ENCODE peak calls at places on chromosomes 3 and 15, in six cellular contexts. V is GM12878, Z is HepG2, C is K562, N is HCT116, Q is H1. X is an unnamed sample.

GRCh38 chr3:40120067-40120692 is 189.3 kb upstream of the EIF1B start:
- DNase-seq in N (no peak), Z (no peak), Q (no peak), V (no peak), C (no peak), X (no peak)

GRCh38 chr3:50214824-50215223 is 9.8 kb downstream of the SLC38A3 start:
- DNase-seq in Q (no peak), Z (no peak), N (no peak), V (no peak), C (no peak), X (no peak)

GRCh38 chr3:217436-217835 is 20.9 kb downstream of the CHL1 start:
- DNase-seq in V (no peak), Z (no peak), N (no peak), C (no peak), Q (no peak), X (no peak)

GRCh38 chr3:149375164-149375823 is 2.2 kb downstream of the TM4SF1 start:
- DNase-seq in N (no peak), Z (no peak), Q (no peak), C (no peak), V (no peak), X (peak; percentile 72)

GRCh38 chr15:79028411-79028964 is 62.1 kb downstream of the RASGRF1 start:
- DNase-seq in V (no peak), N (peak; percentile 52), Q (peak; percentile 90), Z (peak; percentile 63), C (peak; percentile 69), X (peak; percentile 31)

GRCh38 chr15:69493406-69493805 is 40.8 kb downstream of the RPLP1 start:
- DNase-seq in V (no peak), Q (no peak), C (no peak), N (no peak), Z (no peak), X (no peak)

GRCh38 chr3:186138272-186138981 is 29.5 kb upstream of the ETV5 start:
- DNase-seq in Q (no peak), N (no peak), Z (peak; percentile 15), V (no peak), C (no peak), X (no peak)

GRCh38 chr3:196650740-196651311 is 11.3 kb downstream of the NRROS start:
- DNase-seq in N (no peak), Q (no peak), C (peak; percentile 85), V (no peak), Z (peak; percentile 36), X (peak; percentile 98)

GRCh38 chr15:62277816-62278394 is 112.8 kb upstream of the C2CD4B start:
- DNase-seq in V (no peak), Q (no peak), Z (no peak), N (no peak), C (no peak), X (no peak)

GRCh38 chr3:37810788-37811187 is 50.9 kb upstream of the CTDSPL start:
- DNase-seq in C (no peak), Z (no peak), N (no peak), V (no peak), Q (no peak), X (no peak)

GRCh38 chr15:67771201-67771600 is 54.1 kb upstream of the SKOR1 start:
- DNase-seq in V (no peak), C (peak; percentile 46), Z (no peak), Q (no peak), N (no peak), X (no peak)

GRCh38 chr15:39462691-39463090 is 118.2 kb upstream of the THBS1 start:
- DNase-seq in C (no peak), Z (no peak), Q (no peak), V (no peak), N (no peak), X (peak; percentile 77)

GRCh38 chr3:113264741-113265140 is 53.4 kb downstream of the BOC start:
- DNase-seq in C (no peak), N (no peak), V (no peak), Z (no peak), Q (no peak), X (no peak)

GRCh38 chr3:144112437-144112836 is 140.8 kb downstream of the DIPK2A start:
- DNase-seq in V (no peak), N (no peak), Z (no peak), Q (no peak), C (no peak), X (no peak)

GRCh38 chr3:156633335-156633734 is 41.1 kb upstream of the TIPARP start:
- DNase-seq in Q (no peak), Z (no peak), V (no peak), N (no peak), C (no peak), X (no peak)

GRCh38 chr3:7263347-7264195 is 402.7 kb downstream of the GRM7 start:
- DNase-seq in Z (no peak), N (no peak), Q (no peak), C (no peak), V (no peak), X (no peak)

GRCh38 chr15:66080791-66081475 is 172.6 kb downstream of the MEGF11 start:
- DNase-seq in Z (peak; percentile 72), Q (peak; percentile 76), V (no peak), C (peak; percentile 7), N (no peak), X (no peak)

GRCh38 chr3:196706313-196706712 is 5.7 kb downstream of the CEP19 start:
- DNase-seq in V (no peak), Q (no peak), Z (no peak), C (no peak), N (no peak), X (no peak)

GRCh38 chr15:76161153-76162049 is 101.6 kb downstream of the TMEM266 start:
- DNase-seq in Q (no peak), Z (no peak), C (no peak), N (no peak), V (no peak), X (no peak)

GRCh38 chr3:53828581-53828980 is 17.6 kb downstream of the CHDH start:
- DNase-seq in Z (no peak), C (no peak), Q (no peak), V (no peak), N (no peak), X (no peak)

GRCh38 chr3:55860040-55860439 is 372.9 kb upstream of the WNT5A start:
- DNase-seq in C (no peak), V (no peak), N (no peak), Q (no peak), Z (no peak), X (no peak)

GRCh38 chr3:130077636-130078035 is 4.0 kb upstream of the ALG1L2 start:
- DNase-seq in V (no peak), C (peak; percentile 34), Q (no peak), N (no peak), Z (no peak), X (no peak)

GRCh38 chr3:130073582-130073981 is 8.0 kb upstream of the ALG1L2 start:
- DNase-seq in N (no peak), Q (no peak), C (no peak), V (no peak), Z (no peak), X (no peak)
- TF ChIP-seq POLR2A in N (no peak), Q (no peak), C (no peak), V (no peak), Z (no peak), X (no peak)

DNA sequence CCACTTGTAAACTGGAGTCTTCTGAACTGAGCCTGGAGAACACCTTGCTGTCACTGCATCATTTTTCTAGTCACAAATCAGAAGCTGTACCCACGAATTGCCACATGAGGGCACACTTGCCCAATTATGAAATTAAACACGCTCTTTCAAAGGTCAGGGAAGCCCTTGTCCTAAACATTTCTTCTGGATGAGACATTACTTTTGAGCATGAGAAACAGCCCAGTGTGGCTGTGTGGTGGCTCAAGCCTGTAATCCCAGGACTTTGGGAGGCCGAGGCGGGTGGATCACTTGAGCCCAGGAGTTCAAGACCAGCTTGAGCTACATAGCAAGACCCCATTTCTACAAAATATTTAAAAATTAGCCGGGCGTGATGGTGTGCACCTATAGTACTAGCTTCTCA is 27.5 kb upstream of the CFAP161 start:
- DNase-seq in N (peak; percentile 60), Z (peak; percentile 39), Q (peak; percentile 56), V (peak; percentile 8), C (peak; percentile 86), X (peak; percentile 78)
- TF ChIP-seq POLR2AphosphoS5 in N (no peak), Z (no peak), Q (no peak), V (no peak), C (no peak), X (no peak)

DNA sequence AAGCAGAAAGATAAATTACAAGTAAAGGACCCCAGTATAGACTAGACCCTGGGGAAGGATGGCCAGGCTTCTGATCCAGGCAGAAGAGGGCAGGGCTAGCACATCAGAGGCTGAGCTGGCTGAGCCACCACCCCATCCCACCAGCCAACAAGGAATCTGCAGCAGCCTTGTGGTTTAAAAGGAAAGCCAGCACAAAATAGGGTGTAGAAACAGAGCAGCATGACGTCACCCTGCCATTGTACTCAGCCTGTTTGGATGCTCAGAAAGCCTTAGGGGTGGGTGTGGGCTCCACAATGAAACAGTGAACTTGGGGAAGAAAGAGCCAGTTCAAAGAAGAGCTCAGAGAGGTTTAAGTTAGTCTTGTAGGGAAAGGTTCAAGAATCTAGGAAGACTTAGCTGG is 28.2 kb downstream of the DUOX1 start:
- DNase-seq in C (peak; percentile 34), Q (no peak), Z (no peak), N (no peak), V (no peak), X (no peak)
- H3K9ac ChIP-seq in C (no peak overlapping the region), Q (no peak overlapping the region), Z (no peak overlapping the region), N (no peak overlapping the region), V (no peak overlapping the region), X (no peak overlapping the region)

GRCh38 chr15:43877371-43877770 is 50.6 kb downstream of the WDR76 start:
- DNase-seq in C (no peak), N (no peak), V (no peak), Q (no peak), Z (peak; percentile 27), X (no peak)

GRCh38 chr15:43881944-43882343 is 55.1 kb downstream of the WDR76 start:
- DNase-seq in V (no peak), Q (peak; percentile 67), N (no peak), C (peak; percentile 34), Z (no peak), X (peak; percentile 11)

GRCh38 chr15:43880406-43881184 is 53.8 kb downstream of the WDR76 start:
- DNase-seq in Z (no peak), V (no peak), C (no peak), Q (no peak), N (no peak), X (no peak)

GRCh38 chr15:43878466-43878865 is 51.7 kb downstream of the WDR76 start:
- DNase-seq in V (no peak), Z (no peak), N (no peak), Q (no peak), C (no peak), X (no peak)

GRCh38 chr15:43879386-43880355 is 52.9 kb downstream of the WDR76 start:
- DNase-seq in V (no peak), N (no peak), Q (no peak), C (no peak), Z (no peak), X (no peak)
- TF ChIP-seq POLR2A in V (no peak), N (no peak), Q (no peak), C (no peak), Z (no peak), X (no peak)